ENCODE peak calls at places on chromosome 20, in five cellular contexts. One of them, this sample, is unnamed.

GRCh38 chr20:32681175-32682084 is 7.7 kb upstream of the C20orf203 start:
- DNase-seq in mesendoderm: peak; percentile 89
- DNase-seq in H9: peak; percentile 83
- DNase-seq in H1: peak; percentile 49
- DNase-seq in IMR-90: peak; percentile 17
- DNase-seq in this sample: no peak

GRCh38 chr20:51275816-51276215 is 252.9 kb upstream of the KCNG1 start:
- DNase-seq in mesendoderm: no peak
- DNase-seq in H9: no peak
- DNase-seq in H1: no peak
- DNase-seq in IMR-90: peak; percentile 39
- DNase-seq in this sample: no peak

GRCh38 chr20:58229198-58229802 is 847 bp upstream of the ANKRD60 start:
- DNase-seq in mesendoderm: peak; percentile 73
- DNase-seq in H9: peak; percentile 68
- DNase-seq in H1: no peak
- DNase-seq in IMR-90: peak; percentile 57
- DNase-seq in this sample: no peak

GRCh38 chr20:62623488-62624324 is 18.6 kb upstream of the SLCO4A1 start:
- DNase-seq in mesendoderm: peak; percentile 96
- DNase-seq in H9: peak; percentile 93
- DNase-seq in H1: no peak
- DNase-seq in IMR-90: peak; percentile 68
- DNase-seq in this sample: peak; percentile 60

GRCh38 chr20:13898012-13898612 is 92.3 kb downstream of the SEL1L2 start:
- DNase-seq in mesendoderm: no peak
- DNase-seq in H9: no peak
- DNase-seq in H1: no peak
- DNase-seq in IMR-90: no peak
- DNase-seq in this sample: no peak

GRCh38 chr20:43804781-43805180 is 78.0 kb upstream of the GTSF1L start:
- DNase-seq in mesendoderm: no peak
- DNase-seq in H9: no peak
- DNase-seq in H1: no peak
- DNase-seq in IMR-90: no peak
- DNase-seq in this sample: no peak

GRCh38 chr20:48668451-48668946 is 159.3 kb downstream of the PREX1 start:
- DNase-seq in mesendoderm: no peak
- DNase-seq in H9: no peak
- DNase-seq in H1: no peak
- DNase-seq in IMR-90: no peak
- DNase-seq in this sample: no peak

GRCh38 chr20:55649254-55649653 is 356.1 kb downstream of the CBLN4 start:
- DNase-seq in mesendoderm: no peak
- DNase-seq in H9: no peak
- DNase-seq in H1: no peak
- DNase-seq in IMR-90: no peak
- DNase-seq in this sample: peak; percentile 3

GRCh38 chr20:63313349-63314014 is 20.5 kb downstream of the COL20A1 start:
- DNase-seq in mesendoderm: no peak
- DNase-seq in H9: no peak
- DNase-seq in H1: no peak
- DNase-seq in IMR-90: no peak
- DNase-seq in this sample: no peak

GRCh38 chr20:49701313-49701731 is 12.4 kb downstream of the B4GALT5 start:
- DNase-seq in mesendoderm: no peak
- DNase-seq in H9: no peak
- DNase-seq in H1: no peak
- DNase-seq in IMR-90: peak; percentile 43
- DNase-seq in this sample: no peak

DNA sequence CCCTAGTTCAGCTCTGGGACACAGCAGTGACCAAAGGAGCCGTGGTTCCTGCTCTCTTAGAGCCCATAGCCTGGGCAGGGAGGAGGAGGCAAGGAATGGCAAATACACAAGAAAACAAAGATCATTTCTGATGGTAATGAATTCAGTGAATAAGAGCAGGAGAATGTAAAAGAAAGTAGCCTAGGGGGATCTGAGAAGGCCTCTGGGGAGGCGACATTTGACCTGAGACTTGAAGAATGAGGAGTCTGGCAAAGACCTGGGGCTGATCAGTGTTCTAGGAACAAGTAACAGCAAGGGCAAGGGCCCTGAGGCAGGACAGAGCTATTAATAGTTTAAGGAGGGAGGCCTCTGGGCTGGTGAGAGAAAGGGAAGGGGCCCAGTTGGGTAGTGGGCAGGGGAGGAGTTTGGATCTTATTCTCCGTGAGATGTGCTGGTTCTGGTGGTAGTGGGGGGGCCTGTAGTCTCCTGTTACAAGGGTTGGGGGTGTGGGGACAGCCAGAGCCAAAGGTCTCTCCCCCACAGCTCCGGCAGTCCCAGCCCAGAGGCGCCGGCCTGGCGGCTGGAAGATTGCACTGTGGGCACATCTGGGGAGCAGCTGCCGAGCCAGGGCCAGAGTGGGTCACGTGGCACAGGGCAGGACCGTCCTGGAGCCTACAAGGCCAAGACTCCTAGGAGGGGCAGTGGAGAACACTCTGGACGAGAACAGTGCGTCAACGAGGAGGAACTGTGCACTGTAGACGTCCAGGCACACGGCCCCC is 9.3 kb upstream of the ID1 start:
- DNase-seq in mesendoderm: peak; percentile 98
- DNase-seq in H9: peak; percentile 95
- DNase-seq in H1: peak; percentile 90
- DNase-seq in IMR-90: peak; percentile 86
- DNase-seq in this sample: no peak
- H3K4ac ChIP-seq in mesendoderm: peak overlapping the region; percentile 44
- H3K4ac ChIP-seq in H9: no peak overlapping the region
- H3K4ac ChIP-seq in H1: peak overlapping the region; percentile 35
- H3K4ac ChIP-seq in IMR-90: peak overlapping the region; percentile 97
- H3K4ac ChIP-seq in this sample: no peak overlapping the region

GRCh38 chr20:380763-381580 is 412 bp downstream of the TRIB3 start:
- DNase-seq in mesendoderm: peak; percentile 92
- DNase-seq in H9: peak; percentile 78
- DNase-seq in H1: no peak
- DNase-seq in IMR-90: peak; percentile 57
- DNase-seq in this sample: peak; percentile 48
- H3K4ac ChIP-seq in mesendoderm: peak overlapping the region; percentile 88
- H3K4ac ChIP-seq in H9: no peak overlapping the region
- H3K4ac ChIP-seq in H1: no peak overlapping the region
- H3K4ac ChIP-seq in IMR-90: peak overlapping the region; percentile 88
- H3K4ac ChIP-seq in this sample: no peak overlapping the region

DNA sequence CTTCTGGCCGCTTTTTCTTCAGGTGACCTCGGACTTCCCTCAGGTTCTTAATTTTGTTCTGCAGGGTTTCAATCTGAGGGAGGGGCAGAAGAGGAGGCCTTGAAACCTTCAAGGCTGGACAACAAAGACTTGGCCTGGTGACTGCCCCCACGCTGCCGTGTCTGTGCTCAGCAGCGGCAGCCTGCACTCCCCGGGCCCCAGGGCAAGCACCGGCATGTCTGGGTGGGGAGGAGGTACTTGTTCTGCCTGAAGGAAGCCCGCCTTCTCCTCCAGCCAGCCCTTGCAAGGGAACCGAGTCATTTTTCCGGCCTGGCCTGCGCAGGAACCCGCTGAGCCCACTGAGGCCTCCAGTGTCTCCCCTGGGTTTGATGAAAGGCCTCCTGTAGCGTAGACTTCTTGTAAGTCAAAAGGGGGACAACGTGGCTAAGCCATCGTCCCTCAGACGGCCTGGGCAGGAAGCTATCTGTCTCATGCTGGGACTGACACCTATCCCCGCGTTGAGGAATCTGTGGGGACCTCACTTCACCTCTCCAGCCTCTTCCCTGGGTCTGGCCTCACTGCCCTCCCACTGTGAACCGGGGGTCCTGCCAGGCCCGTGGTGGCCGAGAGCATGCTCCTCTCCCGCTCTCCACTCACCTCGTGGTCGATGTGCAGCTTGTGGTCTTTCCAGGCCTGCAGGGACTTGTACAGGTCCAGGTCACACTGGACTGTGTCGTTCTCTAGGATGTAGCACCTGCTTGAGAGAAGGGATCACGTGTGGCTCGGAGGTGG is 119.9 kb downstream of the SULF2 start:
- DNase-seq in mesendoderm: no peak
- DNase-seq in H9: no peak
- DNase-seq in H1: no peak
- DNase-seq in IMR-90: no peak
- DNase-seq in this sample: no peak
- H3K4ac ChIP-seq in mesendoderm: no peak overlapping the region
- H3K4ac ChIP-seq in H9: no peak overlapping the region
- H3K4ac ChIP-seq in H1: no peak overlapping the region
- H3K4ac ChIP-seq in IMR-90: no peak overlapping the region
- H3K4ac ChIP-seq in this sample: peak overlapping the region; percentile 42

GRCh38 chr20:3812259-3812681 is 8.1 kb upstream of the AP5S1 start:
- DNase-seq in mesendoderm: no peak
- DNase-seq in H9: no peak
- DNase-seq in H1: no peak
- DNase-seq in IMR-90: no peak
- DNase-seq in this sample: no peak
- H3K4ac ChIP-seq in mesendoderm: no peak overlapping the region
- H3K4ac ChIP-seq in H9: no peak overlapping the region
- H3K4ac ChIP-seq in H1: no peak overlapping the region
- H3K4ac ChIP-seq in IMR-90: peak overlapping the region; percentile 98
- H3K4ac ChIP-seq in this sample: no peak overlapping the region